ENCODE peak calls at places on chromosomes 5 and 9, in ten cellular contexts. I is astrocyte, S is body of pancreas, H is IMR-90, K is fibroblast of lung, L is aorta, A is neural progenitor cell, E is lower lobe of right lung, B is Peyer's patch, C is transverse colon. Q is an unnamed sample. For H3K27me3, the result is how much of the 10 kb centered on the place peaks cover.

GRCh38 chr5:13664377-13664776 is 280.1 kb downstream of the DNAH5 start:
- DNase-seq in A (no peak), C (no peak), S (no peak), I (peak), L (no peak), E (no peak), H (peak), K (peak), B (no peak), Q (no peak)

GRCh38 chr5:132215329-132215728 is 12.3 kb downstream of the P4HA2 start:
- DNase-seq in B (peak), K (peak), H (peak), A (no peak), E (peak), L (peak), C (peak), S (peak), I (peak), Q (no peak)

GRCh38 chr9:87350915-87351314 is 146.8 kb upstream of the DAPK1 start:
- DNase-seq in L (no peak), C (no peak), H (no peak), S (no peak), B (no peak), E (no peak), K (no peak), A (no peak), I (peak), Q (no peak)

GRCh38 chr5:8641796-8642505 is 773.0 kb downstream of the MTRR start:
- DNase-seq in L (no peak), H (no peak), K (no peak), I (no peak), C (no peak), S (no peak), B (no peak), A (no peak), E (no peak), Q (peak)

GRCh38 chr5:129001831-129002626 is 36.7 kb downstream of the SLC27A6 start:
- DNase-seq in I (no peak), S (no peak), L (no peak), B (no peak), E (no peak), K (no peak), H (no peak), A (peak), C (no peak), Q (no peak)

GRCh38 chr5:59893436-59894227 is at the start of gene PDE4D:
- DNase-seq in S (peak), E (peak), I (peak), K (peak), A (peak), L (peak), B (peak), H (peak), C (peak), Q (no peak)

GRCh38 chr9:133877327-133877726 is 114.8 kb downstream of the VAV2 start:
- DNase-seq in A (no peak), E (no peak), B (no peak), K (no peak), I (no peak), S (no peak), L (no peak), H (no peak), C (no peak), Q (no peak)

GRCh38 chr9:126122901-126123616 is 203.6 kb upstream of the MVB12B start:
- DNase-seq in H (no peak), S (no peak), K (no peak), E (no peak), C (no peak), L (no peak), I (no peak), B (no peak), A (no peak), Q (no peak)

GRCh38 chr9:26975728-26976707 is 19.8 kb downstream of the IFT74 start:
- DNase-seq in B (no peak), C (peak), K (peak), E (no peak), L (no peak), H (peak), S (peak), I (peak), A (peak), Q (peak)

GRCh38 chr5:149412783-149413476 is 33.8 kb upstream of the IL17B start:
- DNase-seq in C (no peak), I (no peak), L (peak), B (no peak), K (no peak), H (no peak), A (no peak), S (no peak), E (no peak), Q (no peak)

GRCh38 chr5:6581559-6582426 is 51.1 kb downstream of the NSUN2 start:
- DNase-seq in C (no peak), H (no peak), L (no peak), S (no peak), I (peak), B (no peak), E (no peak), A (no peak), K (no peak), Q (no peak)

GRCh38 chr5:95917207-95917606 is 44.4 kb downstream of the ELL2 start:
- DNase-seq in K (no peak), I (no peak), L (no peak), A (no peak), B (no peak), C (no peak), S (no peak), H (no peak), E (no peak), Q (no peak)

GRCh38 chr5:97163360-97163764 is 19.7 kb downstream of the RIOK2 start:
- DNase-seq in B (no peak), K (peak), H (peak), E (no peak), A (no peak), I (no peak), C (no peak), L (no peak), S (no peak), Q (peak)

GRCh38 chr5:41770799-41771198 is 99.4 kb downstream of the OXCT1 start:
- DNase-seq in S (no peak), C (no peak), K (no peak), E (no peak), H (no peak), L (no peak), B (no peak), A (no peak), I (no peak), Q (no peak)

GRCh38 chr9:96376926-96377874 is 6.3 kb downstream of the SLC35D2 start:
- DNase-seq in S (peak), A (no peak), K (peak), C (no peak), B (no peak), H (peak), L (no peak), I (peak), E (peak), Q (no peak)

GRCh38 chr5:151042453-151043093 is 22.2 kb downstream of the GPX3 start:
- DNase-seq in S (no peak), B (peak), L (peak), H (no peak), I (no peak), C (no peak), E (peak), A (no peak), K (no peak), Q (no peak)

GRCh38 chr5:93340881-93341280 is 240.1 kb downstream of the NR2F1-AS1 start:
- DNase-seq in L (no peak), E (no peak), H (no peak), C (no peak), S (no peak), K (no peak), I (no peak), B (no peak), A (no peak), Q (no peak)

DNA sequence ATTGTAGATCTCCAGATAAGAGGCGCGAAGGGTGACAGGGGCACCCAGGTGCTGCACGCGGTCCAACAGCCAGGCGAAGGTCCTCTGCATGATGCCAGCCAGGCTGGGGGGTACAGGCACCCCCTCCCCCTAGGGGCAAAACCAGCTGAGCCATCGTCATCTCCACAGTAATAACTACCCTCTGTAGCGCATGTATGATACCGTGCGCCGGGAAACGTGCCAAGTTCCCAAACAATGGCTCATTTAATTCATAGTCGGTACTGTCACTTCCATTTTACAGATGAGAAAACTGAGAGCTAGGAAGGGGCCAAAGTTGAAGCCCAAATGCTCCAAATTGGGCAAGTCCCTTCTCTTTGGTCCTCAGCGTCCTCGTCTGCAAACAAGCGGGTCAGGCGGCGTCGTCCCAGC is 1.5 kb downstream of the KIF12 start:
- DNase-seq in I (peak), H (no peak), A (peak), E (no peak), C (peak), K (no peak), L (no peak), B (peak), S (peak), Q (no peak)
- H3K27ac ChIP-seq in I (no peak), H (no peak), A (no peak), E (no peak), C (peak), K (no peak), L (no peak), B (peak), S (peak), Q (no peak)

DNA sequence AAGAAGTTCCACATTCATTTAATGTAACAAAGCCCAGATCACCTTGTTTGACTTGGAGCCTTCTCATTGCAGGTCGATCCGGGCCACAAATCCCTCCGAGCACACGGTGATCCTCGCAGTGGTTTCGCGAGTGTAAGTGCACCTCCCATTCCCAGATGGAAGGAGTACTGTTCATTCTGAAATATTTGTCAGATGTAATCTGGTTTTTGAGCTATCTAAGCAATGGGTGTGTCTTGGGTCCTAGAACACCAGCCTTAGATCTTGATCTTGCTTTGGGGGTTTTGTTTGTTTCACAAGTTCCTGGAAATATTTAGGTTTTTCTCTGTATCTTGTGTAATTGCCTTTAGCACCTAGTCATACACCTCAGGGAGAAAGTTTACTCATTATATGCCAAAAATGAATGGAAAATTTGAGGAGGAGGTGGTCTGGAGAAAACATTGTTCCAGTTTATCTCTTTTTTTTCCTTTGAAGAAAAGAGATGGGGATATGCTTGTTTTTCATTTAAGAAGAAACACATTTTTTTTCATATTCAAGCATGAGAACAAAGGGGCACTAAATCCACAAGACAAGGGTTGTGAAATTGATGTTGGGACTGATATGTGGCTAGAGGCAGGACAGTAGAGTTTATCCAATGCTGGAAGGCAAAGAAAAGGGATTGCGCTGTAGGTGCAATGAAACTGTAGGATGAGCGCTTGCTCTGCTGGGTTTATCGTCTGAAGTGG is 118.6 kb downstream of the PDE8B start:
- DNase-seq in A (no peak), E (no peak), K (no peak), S (no peak), L (no peak), C (no peak), B (no peak), H (no peak), I (no peak), Q (no peak)
- H3K27me3 ChIP-seq in A (under half), E (under half), K (under half), S (under half), L (under half), C (under half), B (under half), H (under half), I (under half), Q (under half)

GRCh38 chr9:737400-738120 is 103.9 kb upstream of the DMRT1 start:
- DNase-seq in C (no peak), L (no peak), K (no peak), A (no peak), E (no peak), H (no peak), I (no peak), B (no peak), S (no peak), Q (no peak)

GRCh38 chr9:742914-743594 is 98.4 kb upstream of the DMRT1 start:
- DNase-seq in L (no peak), B (no peak), A (peak), K (no peak), H (no peak), C (no peak), I (no peak), S (no peak), E (no peak), Q (no peak)

GRCh38 chr9:738209-738915 is 103.1 kb upstream of the DMRT1 start:
- DNase-seq in S (no peak), I (peak), C (peak), A (no peak), H (peak), B (no peak), L (peak), K (peak), E (peak), Q (no peak)

GRCh38 chr9:742104-742503 is 99.4 kb upstream of the DMRT1 start:
- DNase-seq in C (no peak), H (no peak), B (no peak), A (no peak), S (no peak), L (no peak), I (no peak), K (no peak), E (no peak), Q (no peak)

GRCh38 chr9:739362-739761 is 102.1 kb upstream of the DMRT1 start:
- DNase-seq in A (no peak), B (no peak), L (no peak), S (no peak), K (no peak), H (peak), I (no peak), C (no peak), E (no peak), Q (no peak)
- H3K4me3 ChIP-seq in A (no peak), B (no peak), L (no peak), S (no peak), K (no peak), H (no peak), I (no peak), C (no peak), E (no peak), Q (no peak)

DNA sequence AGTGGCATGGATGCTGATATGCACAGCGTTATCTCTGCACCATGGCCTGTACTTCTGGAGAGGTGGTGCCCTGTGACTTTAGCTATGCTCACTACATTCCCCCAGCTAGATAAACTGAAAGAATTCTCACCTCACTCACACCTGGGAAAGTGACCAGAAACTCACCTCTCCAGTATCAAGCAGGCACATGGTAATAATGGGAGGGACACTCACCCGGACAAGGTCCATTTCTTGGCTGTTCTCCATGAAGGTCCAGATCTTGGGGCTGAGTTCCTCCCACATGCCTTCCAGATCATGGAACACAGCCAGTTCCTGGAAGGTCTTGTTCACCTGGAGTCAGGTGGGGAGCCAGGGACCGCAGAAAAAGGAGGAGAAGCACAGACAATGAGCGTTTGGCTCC is 72.8 kb downstream of the NIPSNAP3B start:
- DNase-seq in L (no peak), E (no peak), K (no peak), I (no peak), H (no peak), B (no peak), S (peak), A (no peak), C (no peak), Q (no peak)
- H3K27ac ChIP-seq in L (no peak), E (peak), K (no peak), I (no peak), H (no peak), B (no peak), S (peak), A (no peak), C (no peak), Q (no peak)

DNA sequence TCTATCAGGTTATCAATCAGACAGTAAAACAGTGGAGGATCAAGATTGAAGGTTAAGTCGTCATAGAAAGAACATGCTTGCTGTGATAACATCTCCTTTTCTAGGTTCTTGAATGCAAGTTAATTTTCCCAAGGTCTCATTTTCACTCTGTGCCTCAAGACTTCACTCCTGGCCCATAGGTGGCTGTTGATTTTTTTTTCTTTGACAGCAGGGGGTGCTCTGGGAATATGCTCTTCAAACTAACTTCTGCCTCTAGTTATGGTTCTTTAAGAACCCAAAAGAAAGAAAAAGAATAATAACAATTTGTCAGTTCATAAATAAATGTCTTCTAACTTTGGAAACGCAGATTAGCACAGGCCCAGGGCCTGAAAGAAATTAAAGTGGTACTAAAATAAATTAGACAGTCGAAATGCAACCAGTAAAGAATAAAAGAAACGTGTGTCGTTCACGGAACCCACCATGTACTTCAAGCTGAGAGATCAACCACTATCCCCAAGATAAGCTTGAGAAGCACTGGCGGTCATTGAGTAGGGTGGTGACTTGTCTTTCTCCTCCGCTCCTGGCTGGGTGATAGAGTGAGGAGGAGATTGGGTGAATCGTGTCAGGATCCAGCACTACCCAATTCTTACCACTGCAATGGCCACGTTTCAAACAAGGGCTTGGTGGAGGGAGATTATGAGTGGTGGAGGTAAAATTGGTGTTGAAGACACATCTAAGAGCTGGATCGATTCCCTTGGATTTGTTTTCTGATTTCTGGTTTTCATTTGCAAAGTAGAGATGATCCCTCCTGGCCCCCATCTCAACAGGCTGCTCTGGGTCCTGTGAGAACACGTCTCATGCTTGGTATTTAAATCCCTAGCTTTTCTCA is 93.4 kb upstream of the IRX4 start:
- DNase-seq in I (no peak), A (no peak), C (no peak), B (no peak), E (no peak), H (no peak), L (no peak), S (no peak), K (peak), Q (peak)
- H3K27me3 ChIP-seq in I (under half), A (under half), C (under half), B (under half), E (under half), H (under half), L (under half), S (under half), K (under half), Q (under half)

GRCh38 chr9:129178983-129179382 is 922 bp upstream of the IER5L start:
- DNase-seq in I (no peak), B (no peak), E (no peak), C (no peak), L (no peak), K (no peak), A (peak), S (no peak), H (no peak), Q (no peak)
- H3K4me3 ChIP-seq in I (no peak), B (no peak), E (no peak), C (no peak), L (no peak), K (no peak), A (peak), S (no peak), H (no peak), Q (no peak)

GRCh38 chr5:39017504-39017903 is 56.7 kb downstream of the RICTOR start:
- DNase-seq in S (no peak), B (no peak), C (no peak), I (no peak), E (no peak), H (no peak), L (no peak), A (no peak), K (no peak), Q (no peak)

GRCh38 chr5:39015743-39016586 is 58.2 kb downstream of the RICTOR start:
- DNase-seq in C (no peak), A (no peak), I (peak), H (peak), E (no peak), B (no peak), L (no peak), S (no peak), K (peak), Q (peak)

GRCh38 chr5:39014544-39014943 is 59.7 kb downstream of the RICTOR start:
- DNase-seq in L (no peak), E (no peak), B (no peak), I (peak), S (no peak), A (no peak), C (no peak), H (peak), K (peak), Q (no peak)

GRCh38 chr5:39016587-39017275 is 57.5 kb downstream of the RICTOR start:
- DNase-seq in K (peak), B (no peak), S (no peak), A (no peak), C (no peak), H (no peak), L (no peak), E (no peak), I (peak), Q (peak)

GRCh38 chr5:39013938-39014337 is 60.3 kb downstream of the RICTOR start:
- DNase-seq in S (no peak), I (peak), H (peak), E (no peak), B (no peak), A (no peak), L (no peak), K (peak), C (no peak), Q (no peak)
- H3K27ac ChIP-seq in S (no peak), I (peak), H (no peak), E (no peak), B (no peak), A (no peak), L (no peak), K (peak), C (peak), Q (no peak)